ENCODE peak calls at places on chromosomes 1 and 21, in nine cellular contexts. J, D, H, I, R, N, U, K and O are unnamed samples.

GRCh38 chr21:37064841-37065240 is 8.0 kb downstream of the PIGP start:
- DNase-seq in J (no peak), D (no peak), H (no peak), I (no peak), R (no peak), N (no peak), U (no peak), K (no peak), O (no peak)

GRCh38 chr1:231866392-231867331 is 240.1 kb downstream of the DISC1 start:
- DNase-seq in J (peak), D (no peak), H (no peak), I (peak), R (peak), N (no peak), U (peak), K (peak), O (no peak)

GRCh38 chr1:99737016-99737415 is 29.4 kb downstream of the FRRS1 start:
- DNase-seq in J (peak), D (no peak), H (no peak), I (peak), R (no peak), N (peak), U (no peak), K (peak), O (no peak)

GRCh38 chr21:37463083-37463780 is 96.7 kb downstream of the DYRK1A start:
- DNase-seq in J (peak), D (no peak), H (no peak), I (peak), R (no peak), N (peak), U (no peak), K (peak), O (peak)

GRCh38 chr1:185595835-185596667 is 138.1 kb upstream of the HMCN1 start:
- DNase-seq in J (peak), D (no peak), H (no peak), I (peak), R (no peak), N (no peak), U (peak), K (peak), O (no peak)

GRCh38 chr1:110829955-110830553 is 42.9 kb upstream of the CD53 start:
- DNase-seq in J (peak), D (no peak), H (no peak), I (peak), R (no peak), N (peak), U (peak), K (peak), O (no peak)

GRCh38 chr1:245650441-245650840 is 495.7 kb downstream of the KIF26B start:
- DNase-seq in J (no peak), D (no peak), H (no peak), I (no peak), R (no peak), N (no peak), U (no peak), K (no peak), O (no peak)

GRCh38 chr1:206447792-206448191 is 22.5 kb upstream of the IKBKE start:
- DNase-seq in J (no peak), D (no peak), H (no peak), I (no peak), R (no peak), N (no peak), U (no peak), K (peak), O (no peak)

GRCh38 chr1:160550572-160551034 is 27.5 kb upstream of the SLAMF6 start:
- DNase-seq in J (no peak), D (no peak), H (no peak), I (peak), R (no peak), N (no peak), U (peak), K (no peak), O (no peak)

GRCh38 chr21:40793057-40793456 is 53.9 kb downstream of the DSCAM start:
- DNase-seq in J (no peak), D (no peak), H (no peak), I (no peak), R (no peak), N (no peak), U (no peak), K (peak), O (no peak)

GRCh38 chr21:45335761-45336534 is 48.3 kb upstream of the POFUT2 start:
- DNase-seq in J (no peak), D (no peak), H (peak), I (no peak), R (peak), N (no peak), U (no peak), K (no peak), O (no peak)

GRCh38 chr1:47757226-47757975 is 239.8 kb downstream of the TRABD2B start:
- DNase-seq in J (no peak), D (no peak), H (peak), I (no peak), R (no peak), N (no peak), U (no peak), K (no peak), O (no peak)

GRCh38 chr1:40769815-40770214 is 13.8 kb upstream of the KCNQ4 start:
- DNase-seq in J (no peak), D (no peak), H (peak), I (no peak), R (no peak), N (no peak), U (no peak), K (no peak), O (no peak)

GRCh38 chr1:107926436-107927080 is 38.4 kb downstream of the VAV3 start:
- DNase-seq in J (peak), D (no peak), H (no peak), I (no peak), R (no peak), N (no peak), U (no peak), K (peak), O (no peak)

GRCh38 chr1:228361314-228362140 is 45.1 kb downstream of the TRIM11 start:
- DNase-seq in J (no peak), D (no peak), H (peak), I (no peak), R (peak), N (no peak), U (no peak), K (no peak), O (no peak)

GRCh38 chr1:240618946-240619345 is 7.0 kb upstream of the GREM2 start:
- DNase-seq in J (no peak), D (no peak), H (no peak), I (no peak), R (no peak), N (no peak), U (no peak), K (peak), O (no peak)

GRCh38 chr1:240619901-240620621 is 8.1 kb upstream of the GREM2 start:
- DNase-seq in J (no peak), D (no peak), H (no peak), I (no peak), R (no peak), N (no peak), U (no peak), K (no peak), O (no peak)

GRCh38 chr1:240619357-240619756 is 7.4 kb upstream of the GREM2 start:
- DNase-seq in J (no peak), D (no peak), H (no peak), I (no peak), R (no peak), N (no peak), U (no peak), K (no peak), O (no peak)

GRCh38 chr1:240621249-240621648 is 9.3 kb upstream of the GREM2 start:
- DNase-seq in J (no peak), D (no peak), H (no peak), I (no peak), R (no peak), N (no peak), U (no peak), K (peak), O (no peak)
- H3K27ac ChIP-seq in J (no peak), D (no peak), H (no peak), I (no peak), R (no peak), N (no peak), U (no peak), K (no peak), O (no peak)

DNA sequence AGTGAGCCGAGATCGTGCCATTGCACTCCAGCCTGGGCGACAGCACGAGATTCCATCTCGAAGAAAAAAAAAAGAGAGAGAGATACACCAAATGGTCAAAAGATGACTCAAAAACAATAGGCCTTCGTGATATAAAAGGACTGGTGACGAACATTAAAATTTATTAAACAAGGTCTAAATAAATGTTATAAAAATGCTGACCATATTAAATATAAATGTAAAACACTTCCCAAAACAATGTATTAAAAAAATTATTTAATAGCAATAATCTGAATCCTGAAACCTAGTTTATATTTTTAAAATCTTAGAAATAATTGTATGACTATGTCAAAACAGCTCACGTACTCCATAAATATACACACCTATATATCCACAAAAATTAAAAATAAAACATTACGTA is 247.6 kb downstream of the SETD4 start:
- DNase-seq in J (no peak), D (no peak), H (no peak), I (no peak), R (no peak), N (no peak), U (no peak), K (no peak), O (no peak)
- H3K27ac ChIP-seq in J (no peak), D (no peak), H (no peak), I (no peak), R (no peak), N (no peak), U (no peak), K (no peak), O (no peak)

GRCh38 chr1:16397095-16397494 is 30.1 kb downstream of the SZRD1 start:
- DNase-seq in J (peak), D (no peak), H (no peak), I (no peak), R (no peak), N (no peak), U (no peak), K (no peak), O (no peak)
- H3K27ac ChIP-seq in J (no peak), D (no peak), H (no peak), I (no peak), R (peak), N (no peak), U (no peak), K (no peak), O (no peak)

GRCh38 chr1:22093513-22093912 is 41.0 kb downstream of the CDC42 start:
- DNase-seq in J (no peak), D (no peak), H (no peak), I (no peak), R (no peak), N (no peak), U (no peak), K (no peak), O (no peak)

GRCh38 chr1:22096463-22096862 is 44.0 kb downstream of the CDC42 start:
- DNase-seq in J (no peak), D (no peak), H (no peak), I (no peak), R (no peak), N (no peak), U (no peak), K (no peak), O (no peak)

GRCh38 chr1:22100168-22100567 is 42.7 kb downstream of the WNT4 start:
- DNase-seq in J (no peak), D (no peak), H (no peak), I (no peak), R (no peak), N (no peak), U (no peak), K (no peak), O (no peak)

GRCh38 chr1:22098752-22099151 is 44.1 kb downstream of the WNT4 start:
- DNase-seq in J (no peak), D (no peak), H (no peak), I (no peak), R (no peak), N (no peak), U (no peak), K (no peak), O (no peak)

GRCh38 chr1:22096036-22096435 is 43.5 kb downstream of the CDC42 start:
- DNase-seq in J (no peak), D (no peak), H (no peak), I (no peak), R (no peak), N (no peak), U (no peak), K (peak), O (no peak)
- H3K27ac ChIP-seq in J (no peak), D (no peak), H (no peak), I (no peak), R (no peak), N (no peak), U (no peak), K (no peak), O (no peak)

DNA sequence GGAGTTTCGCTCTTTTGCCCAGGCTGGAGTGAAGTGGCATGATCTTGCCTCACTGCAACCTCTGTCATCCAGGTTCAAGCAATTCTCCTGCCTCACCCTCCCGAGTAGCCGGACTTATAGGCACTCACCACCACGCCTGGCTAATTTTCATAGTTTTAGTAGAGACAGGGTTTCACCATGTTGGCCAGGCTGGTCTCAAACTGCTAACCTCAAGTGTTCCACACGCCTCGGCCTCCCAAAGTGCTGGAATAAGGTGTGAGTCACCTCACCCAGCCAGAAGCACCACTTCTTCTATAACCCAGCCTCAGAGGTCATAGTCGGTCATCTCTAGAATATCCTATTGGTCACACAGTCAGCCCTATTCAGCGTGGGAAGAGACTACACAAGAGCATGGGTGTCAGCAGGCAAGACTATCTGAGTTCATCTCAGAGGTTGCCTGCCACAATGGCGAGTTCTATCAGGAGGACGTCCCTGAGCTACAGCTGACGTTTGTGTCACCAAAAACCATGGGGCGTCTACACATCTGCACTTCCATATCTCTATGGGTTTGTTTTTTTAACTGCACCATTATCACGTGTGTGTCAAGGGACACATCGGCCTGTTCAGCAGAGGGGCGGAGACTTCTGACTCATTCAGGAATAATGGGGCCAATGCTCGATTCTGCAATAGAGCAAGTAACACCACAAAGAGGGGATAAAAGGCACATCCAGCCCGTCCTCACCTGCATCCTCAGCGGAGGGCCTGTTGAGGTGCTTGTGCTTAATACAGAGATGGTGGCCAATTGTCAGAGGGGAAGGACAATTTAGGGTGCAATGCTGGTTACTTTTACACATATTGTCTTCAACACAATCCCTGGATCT is 256.3 kb upstream of the IRF2BP2 start:
- DNase-seq in J (peak), D (no peak), H (peak), I (no peak), R (no peak), N (peak), U (no peak), K (peak), O (no peak)
- H3K27ac ChIP-seq in J (no peak), D (peak), H (peak), I (no peak), R (peak), N (peak), U (no peak), K (peak), O (peak)

DNA sequence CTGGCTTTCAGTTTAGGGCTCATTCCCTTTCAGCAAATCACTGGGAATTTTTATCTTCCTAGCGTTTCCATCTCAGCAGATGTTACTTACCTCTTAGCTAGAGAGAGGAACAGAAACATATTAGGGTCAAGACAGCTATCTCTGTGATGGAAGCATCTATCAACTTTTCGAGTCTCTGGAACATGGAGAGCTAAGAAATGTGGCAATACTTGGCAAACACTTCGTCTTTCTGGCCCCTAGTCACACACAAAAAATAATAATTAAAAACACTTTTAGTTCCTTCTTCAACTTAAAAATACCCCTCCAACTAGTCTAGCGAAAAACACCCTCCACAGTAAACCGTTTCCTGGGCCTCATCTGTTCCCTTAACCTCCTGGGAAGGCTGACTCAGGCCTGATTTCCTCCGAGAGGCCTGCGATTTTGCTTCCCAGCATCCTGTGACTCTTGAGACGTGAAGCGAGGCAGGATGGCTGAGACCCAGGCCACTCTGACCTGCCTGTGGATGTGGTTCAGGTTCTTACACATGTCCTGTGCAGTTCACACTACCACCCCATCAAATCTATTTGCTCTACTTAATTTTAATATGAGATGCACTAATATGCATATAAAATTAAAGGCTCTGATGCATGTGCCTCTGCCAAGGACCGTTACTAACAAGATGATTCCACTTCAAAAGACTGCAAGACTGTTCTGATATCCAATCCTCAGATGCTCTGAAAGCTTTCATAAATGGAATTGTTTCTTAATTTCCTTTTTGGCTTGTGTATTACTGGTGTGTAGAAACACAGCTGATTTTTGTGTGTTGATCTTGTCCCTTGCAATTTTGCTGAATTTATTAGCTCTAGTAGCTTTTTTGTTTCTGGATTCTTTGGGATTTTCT is 3.5 kb downstream of the NAV1 start:
- DNase-seq in J (peak), D (no peak), H (no peak), I (no peak), R (peak), N (no peak), U (no peak), K (peak), O (no peak)
- H3K27ac ChIP-seq in J (no peak), D (peak), H (peak), I (no peak), R (peak), N (no peak), U (no peak), K (peak), O (no peak)